ENCODE peak calls at places on chromosome 11, in five cellular contexts. G is SK-N-SH, R is stomach, U is aorta, K is esophagus squamous epithelium. M is an unnamed sample.

GRCh38 chr11:75068559-75068958 is 28.1 kb downstream of the OR2AT4 start:
- DNase-seq in G (no peak), R (no peak), U (no peak), K (no peak), M (no peak)

GRCh38 chr11:1875093-1875785 is 16.5 kb downstream of the PRR33 start:
- DNase-seq in G (peak; percentile 30), R (no peak), U (peak; percentile 53), K (no peak), M (peak; percentile 83)

GRCh38 chr11:67238894-67239794 is 27.1 kb upstream of the GRK2 start:
- DNase-seq in G (no peak), R (no peak), U (no peak), K (no peak), M (no peak)

GRCh38 chr11:112564228-112564955 is 303.7 kb upstream of the PLET1 start:
- DNase-seq in G (no peak), R (no peak), U (no peak), K (no peak), M (no peak)

GRCh38 chr11:17387811-17388210 is 648 bp downstream of the KCNJ11 start:
- DNase-seq in G (peak; percentile 8), R (no peak), U (no peak), K (no peak), M (peak; percentile 29)

GRCh38 chr11:73465019-73465675 is 88.9 kb downstream of the RELT start:
- DNase-seq in G (peak; percentile 36), R (no peak), U (no peak), K (no peak), M (no peak)

GRCh38 chr11:132456735-132457328 is 1075.5 kb downstream of the OPCML start:
- DNase-seq in G (no peak), R (no peak), U (no peak), K (no peak), M (no peak)

GRCh38 chr11:30758012-30758411 is 171.9 kb upstream of the MPPED2 start:
- DNase-seq in G (no peak), R (no peak), U (no peak), K (no peak), M (no peak)

DNA sequence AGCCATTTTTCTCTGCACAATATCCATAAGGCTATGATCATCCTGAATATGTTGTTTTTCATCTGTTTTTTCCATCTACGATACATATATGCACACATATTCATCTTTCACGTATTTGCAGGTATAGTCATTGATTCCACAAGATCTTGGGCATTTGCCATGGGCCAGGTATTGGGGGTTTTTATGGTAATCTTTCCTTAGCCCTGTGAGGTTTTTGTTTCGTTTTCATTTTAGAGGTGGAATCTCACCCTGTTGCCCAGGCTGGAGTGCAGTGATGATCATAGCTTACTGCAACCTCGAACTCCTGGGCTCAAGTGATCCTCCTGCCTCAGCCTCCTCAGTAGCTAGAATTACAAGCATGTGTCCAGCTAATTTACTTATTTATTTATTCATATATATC is 20.0 kb downstream of the CD6 start:
- DNase-seq in G (no peak), R (no peak), U (no peak), K (no peak), M (no peak)
- H3K4me1 ChIP-seq in G (no peaks in the 10 kb centered on the region), R (peaks cover 30% of the 10 kb centered on the region), U (no peaks in the 10 kb centered on the region), K (peaks cover 31% of the 10 kb centered on the region), M (no peaks in the 10 kb centered on the region)

GRCh38 chr11:38990841-38991240 is 2392.8 kb upstream of the RAG2 start:
- DNase-seq in G (no peak), R (no peak), U (no peak), K (no peak), M (no peak)

GRCh38 chr11:38990139-38990538 is 2392.1 kb upstream of the RAG2 start:
- DNase-seq in G (no peak), R (no peak), U (no peak), K (no peak), M (no peak)

DNA sequence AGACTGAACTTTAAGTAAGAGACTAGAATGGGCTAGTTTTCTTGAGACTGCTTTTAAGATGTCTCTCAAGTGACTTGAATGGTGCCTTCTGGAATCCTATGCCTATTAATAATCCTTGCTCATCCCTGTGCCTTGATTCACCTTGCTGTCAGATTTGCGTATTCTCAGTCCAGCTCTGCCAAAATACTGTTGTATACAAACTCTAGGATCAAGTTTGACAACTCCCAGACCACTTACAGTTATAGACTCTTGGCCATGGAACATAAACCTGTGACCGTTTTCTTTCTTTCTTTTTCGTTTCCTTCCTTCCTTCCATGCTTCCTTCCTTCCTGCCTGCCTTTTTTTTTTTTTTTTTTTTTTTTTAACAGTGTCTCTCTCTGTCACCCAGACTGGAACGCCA is 2390.9 kb upstream of the RAG2 start:
- DNase-seq in G (no peak), R (no peak), U (no peak), K (no peak), M (no peak)
- H3K9me3 ChIP-seq in G (no peaks in the 10 kb centered on the region), R (no peaks in the 10 kb centered on the region), U (no peaks in the 10 kb centered on the region), K (peaks cover 10% of the 10 kb centered on the region), M (no peaks in the 10 kb centered on the region)

GRCh38 chr11:83161610-83162199 is 4.8 kb downstream of the PCF11 start:
- DNase-seq in G (no peak), R (no peak), U (no peak), K (no peak), M (no peak)
- H3K4me1 ChIP-seq in G (peaks cover 16% of the 10 kb centered on the region), R (peaks cover 51% of the 10 kb centered on the region), U (no peaks in the 10 kb centered on the region), K (peaks cover 66% of the 10 kb centered on the region), M (peaks cover 21% of the 10 kb centered on the region)

GRCh38 chr11:58742140-58742539 is 10.4 kb upstream of the GLYAT start:
- DNase-seq in G (no peak), R (no peak), U (no peak), K (no peak), M (no peak)

GRCh38 chr11:58740447-58740846 is 8.7 kb upstream of the GLYAT start:
- DNase-seq in G (no peak), R (no peak), U (no peak), K (no peak), M (no peak)

GRCh38 chr11:58741127-58741526 is 9.4 kb upstream of the GLYAT start:
- DNase-seq in G (no peak), R (no peak), U (no peak), K (no peak), M (no peak)

GRCh38 chr11:58742981-58743880 is 11.5 kb upstream of the GLYAT start:
- DNase-seq in G (no peak), R (no peak), U (no peak), K (no peak), M (no peak)

GRCh38 chr11:58739725-58740430 is 8.1 kb upstream of the GLYAT start:
- DNase-seq in G (no peak), R (no peak), U (no peak), K (no peak), M (no peak)
- H3K9me3 ChIP-seq in G (no peaks in the 10 kb centered on the region), R (peaks cover 15% of the 10 kb centered on the region), U (peaks cover 12% of the 10 kb centered on the region), K (peaks cover 13% of the 10 kb centered on the region), M (no peaks in the 10 kb centered on the region)

GRCh38 chr11:46504817-46505613 is 88.8 kb downstream of the AMBRA1 start:
- DNase-seq in G (no peak), R (no peak), U (no peak), K (no peak), M (no peak)
- H3K4me1 ChIP-seq in G (no peaks in the 10 kb centered on the region), R (peaks cover 7% of the 10 kb centered on the region), U (no peaks in the 10 kb centered on the region), K (no peaks in the 10 kb centered on the region), M (peaks cover 7% of the 10 kb centered on the region)

GRCh38 chr11:28142724-28143123 is 34.5 kb downstream of the METTL15 start:
- DNase-seq in G (no peak), R (no peak), U (no peak), K (no peak), M (no peak)

GRCh38 chr11:28144808-28145207 is 36.6 kb downstream of the METTL15 start:
- DNase-seq in G (no peak), R (no peak), U (no peak), K (no peak), M (no peak)

GRCh38 chr11:28140689-28141455 is 32.7 kb downstream of the METTL15 start:
- DNase-seq in G (no peak), R (no peak), U (no peak), K (no peak), M (no peak)

GRCh38 chr11:28137832-28138231 is 29.6 kb downstream of the METTL15 start:
- DNase-seq in G (no peak), R (no peak), U (no peak), K (no peak), M (no peak)

DNA sequence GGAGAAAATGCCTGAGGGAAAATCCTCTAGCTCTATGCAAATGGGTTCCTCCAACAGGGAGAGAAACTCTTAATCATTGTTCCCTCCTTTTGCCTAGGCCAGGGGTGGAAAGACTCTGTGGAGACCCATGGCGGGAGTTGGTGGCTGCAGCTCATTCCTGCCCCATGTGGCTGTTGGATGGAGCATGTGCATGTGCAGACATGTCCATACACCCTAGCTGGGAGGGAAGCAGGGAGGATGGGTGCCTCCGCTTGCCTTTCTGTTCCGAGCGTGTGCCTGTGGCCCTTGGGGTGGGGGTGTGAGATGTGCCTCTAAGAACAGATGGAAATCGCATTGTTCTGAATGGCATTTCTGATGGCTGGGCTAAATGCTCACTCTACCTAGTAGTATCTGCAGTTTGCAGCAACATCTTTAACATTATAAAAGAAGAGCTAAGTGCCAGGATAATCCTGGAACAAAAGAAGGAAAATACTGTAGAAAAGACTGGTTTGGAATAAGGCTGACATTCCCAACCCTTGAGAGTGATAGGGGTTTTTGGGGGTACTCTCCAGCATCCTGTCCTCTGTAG is 31.7 kb downstream of the METTL15 start:
- DNase-seq in G (no peak), R (no peak), U (no peak), K (no peak), M (no peak)
- H3K9me3 ChIP-seq in G (peaks cover 8% of the 10 kb centered on the region), R (peaks cover 16% of the 10 kb centered on the region), U (peaks cover 4% of the 10 kb centered on the region), K (peaks cover 19% of the 10 kb centered on the region), M (peaks cover 12% of the 10 kb centered on the region)

DNA sequence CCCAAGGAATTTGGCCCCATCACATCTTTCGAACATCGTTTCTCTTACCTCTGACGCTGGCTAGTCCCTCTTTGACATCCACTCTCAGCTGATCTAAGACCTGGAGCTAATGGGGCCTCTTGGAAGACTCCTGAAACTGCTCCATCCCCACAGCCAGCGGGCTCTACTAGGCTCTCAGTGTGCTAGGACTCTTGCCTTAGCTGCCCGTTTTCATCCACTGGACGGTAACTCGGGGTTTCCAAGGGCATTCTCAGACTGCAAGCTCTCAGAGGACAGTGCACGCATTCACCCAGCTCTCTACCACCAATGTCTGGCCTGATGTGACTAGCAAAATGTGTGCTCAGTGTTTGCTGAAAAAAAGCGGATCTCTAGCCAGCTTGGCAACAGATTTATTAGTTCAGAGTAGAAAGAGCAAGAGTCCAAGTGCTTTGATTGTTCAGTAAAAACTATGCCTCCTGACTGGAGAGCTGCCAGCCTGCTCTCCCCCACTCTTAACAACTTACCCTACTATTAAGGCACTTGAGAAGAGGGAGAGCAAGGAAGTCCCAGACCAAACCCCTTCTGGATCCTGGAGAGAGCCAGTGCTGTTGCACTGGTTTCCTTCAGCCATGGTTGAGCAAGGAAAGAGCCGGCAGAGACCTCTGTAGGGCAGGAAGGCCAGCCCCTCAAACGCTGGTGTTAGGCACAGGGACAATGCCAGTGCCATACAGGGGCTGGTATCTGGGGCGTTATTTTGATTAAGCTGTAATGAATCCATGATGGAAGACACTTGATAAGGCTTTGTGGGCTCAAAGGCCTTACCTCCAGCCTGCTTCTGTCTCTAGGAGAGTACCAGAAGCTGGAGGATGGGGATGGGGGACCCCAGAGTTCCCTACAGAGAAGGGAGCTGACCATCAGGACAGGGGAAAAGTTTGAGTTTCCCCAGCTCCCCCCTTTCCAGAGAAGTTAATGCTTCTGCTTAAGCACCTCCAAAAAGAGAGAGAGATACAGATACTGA is 9.2 kb downstream of the RELA start:
- DNase-seq in G (no peak), R (peak; percentile 77), U (peak; percentile 52), K (no peak), M (peak; percentile 39)
- H3K4me1 ChIP-seq in G (peaks cover 11% of the 10 kb centered on the region), R (peaks cover 70% of the 10 kb centered on the region), U (peaks cover 4% of the 10 kb centered on the region), K (peaks cover 69% of the 10 kb centered on the region), M (peaks cover 19% of the 10 kb centered on the region)

M was measured in osteoblast.